ENCODE peak calls at places on chromosomes 16 and 17, in four cellular contexts. F is ELF-1, H is heart right ventricle, X is AG08395. D is an unnamed sample.
A peak's percentile ranks its signal among the peaks of the same experiment; 100 is the strongest.

GRCh38 chr16:50156590-50156989 is 3.5 kb downstream of the TENT4B start:
- DNase-seq in F (no peak), H (no peak), X (no peak), D (no peak)

GRCh38 chr16:68377667-68378420 is 67.0 kb downstream of the PRMT7 start:
- DNase-seq in F (peak; percentile 64), H (no peak), X (no peak), D (no peak)

GRCh38 chr17:9284884-9285283 is 263.6 kb downstream of the NTN1 start:
- DNase-seq in F (peak; percentile 10), H (no peak), X (peak; percentile 39), D (no peak)

GRCh38 chr16:57930533-57930932 is 40.4 kb downstream of the CNGB1 start:
- DNase-seq in F (no peak), H (no peak), X (no peak), D (no peak)

GRCh38 chr17:20200016-20200788 is 191.0 kb downstream of the SPECC1 start:
- DNase-seq in F (no peak), H (no peak), X (no peak), D (no peak)

GRCh38 chr17:77328823-77329740 is 188.3 kb downstream of the SEC14L1 start:
- DNase-seq in F (no peak), H (no peak), X (no peak), D (no peak)

GRCh38 chr17:50588391-50589111 is 28.0 kb downstream of the CACNA1G start:
- DNase-seq in F (peak; percentile 63), H (peak; percentile 38), X (no peak), D (no peak)

GRCh38 chr16:89565256-89565505 is 4.7 kb downstream of the RPL13 start:
- DNase-seq in F (peak; percentile 79), H (no peak), X (no peak), D (peak; percentile 72)

GRCh38 chr17:64709481-64709880 is 47.4 kb upstream of the SMURF2 start:
- DNase-seq in F (no peak), H (no peak), X (no peak), D (no peak)

GRCh38 chr17:37802712-37803416 is 58.0 kb upstream of the HNF1B start:
- DNase-seq in F (no peak), H (no peak), X (peak; percentile 89), D (peak; percentile 50)

GRCh38 chr16:64008131-64008530 is 1113.7 kb downstream of the CDH11 start:
- DNase-seq in F (no peak), H (no peak), X (no peak), D (no peak)

GRCh38 chr17:13337171-13337570 is 264.6 kb downstream of the HS3ST3A1 start:
- DNase-seq in F (no peak), H (no peak), X (no peak), D (no peak)

GRCh38 chr17:38415250-38416194 is 12.7 kb upstream of the ARHGAP23 start:
- DNase-seq in F (peak; percentile 80), H (no peak), X (peak; percentile 62), D (peak; percentile 47)

GRCh38 chr17:19004601-19005441 is at the start of gene FAM83G:
- DNase-seq in F (peak; percentile 66), H (peak; percentile 58), X (peak; percentile 76), D (peak; percentile 82)

GRCh38 chr16:27267037-27267677 is 1.4 kb downstream of the NSMCE1 start:
- DNase-seq in F (no peak), H (no peak), X (no peak), D (no peak)

GRCh38 chr17:76995352-76996105 is 127.3 kb downstream of the MGAT5B start:
- DNase-seq in F (peak; percentile 75), H (no peak), X (no peak), D (no peak)

GRCh38 chr17:35313875-35314409 is 59.5 kb downstream of the SLFN11 start:
- DNase-seq in F (peak; percentile 66), H (peak; percentile 79), X (peak; percentile 5), D (no peak)

GRCh38 chr17:72030067-72030899 is 90.5 kb upstream of the SOX9 start:
- DNase-seq in F (peak; percentile 94), H (peak; percentile 15), X (peak; percentile 75), D (no peak)

GRCh38 chr16:88977028-88977844 is at the start of gene CBFA2T3:
- DNase-seq in F (peak; percentile 55), H (peak; percentile 81), X (no peak), D (no peak)

GRCh38 chr16:27326738-27327585 is 13.2 kb downstream of the IL4R start:
- DNase-seq in F (peak; percentile 93), H (peak; percentile 63), X (peak; percentile 93), D (peak; percentile 96)

GRCh38 chr16:54654429-54654828 is 276.2 kb upstream of the IRX5 start:
- DNase-seq in F (peak; percentile 36), H (peak; percentile 17), X (no peak), D (no peak)

GRCh38 chr16:85574672-85575475 is 38.2 kb upstream of the GSE1 start:
- DNase-seq in F (no peak), H (no peak), X (no peak), D (no peak)

GRCh38 chr16:15879255-15879804 is 9.1 kb downstream of the CEP20 start:
- DNase-seq in F (no peak), H (no peak), X (peak; percentile 85), D (peak; percentile 77)

GRCh38 chr17:80080081-80080480 is 21.3 kb upstream of the GAA start:
- DNase-seq in F (no peak), H (no peak), X (no peak), D (peak; percentile 13)

GRCh38 chr16:56513972-56514371 is 5.9 kb downstream of the BBS2 start:
- DNase-seq in F (no peak), H (no peak), X (peak; percentile 61), D (peak; percentile 65)

GRCh38 chr17:67995568-67996191 is 589 bp downstream of the C17orf58 start:
- DNase-seq in F (peak; percentile 39), H (peak; percentile 48), X (peak; percentile 4), D (no peak)

GRCh38 chr17:2940352-2940751 is 123.1 kb downstream of the OR1D5 start:
- DNase-seq in F (peak; percentile 47), H (peak; percentile 69), X (peak; percentile 30), D (no peak)

GRCh38 chr16:19997734-19998133 is 76.0 kb downstream of the GPR139 start:
- DNase-seq in F (peak; percentile 23), H (no peak), X (no peak), D (no peak)

GRCh38 chr16:85112364-85112763 is at the start of gene CIBAR2:
- DNase-seq in F (no peak), H (no peak), X (no peak), D (no peak)

GRCh38 chr17:77487677-77488530 is 347.1 kb downstream of the SEC14L1 start:
- DNase-seq in F (no peak), H (peak; percentile 12), X (no peak), D (no peak)

GRCh38 chr16:85626191-85626951 is 13.2 kb downstream of the GSE1 start:
- DNase-seq in F (peak; percentile 95), H (no peak), X (no peak), D (no peak)

GRCh38 chr17:71003736-71004135 is 834.4 kb downstream of the KCNJ2 start:
- DNase-seq in F (no peak), H (no peak), X (no peak), D (no peak)

D was measured in HT1080.